ENCODE peak calls at places on chromosomes 5 and 9, in seven cellular contexts. T is SK-N-SH, K is H1, I is HCT116, Q is K562, O is HepG2, Y is GM12878. L is an unnamed sample.

GRCh38 chr9:104856413-104856941 is 71.5 kb downstream of the ABCA1 start:
- DNase-seq in Q (no peak), T (no peak), I (no peak), O (peak), Y (no peak), K (no peak), L (no peak)

GRCh38 chr9:136614372-136614922 is 48.3 kb upstream of the EGFL7 start:
- DNase-seq in Y (no peak), O (no peak), Q (peak), T (peak), K (no peak), I (no peak), L (no peak)

GRCh38 chr9:84615574-84615973 is 54.0 kb upstream of the NTRK2 start:
- DNase-seq in Y (no peak), Q (no peak), K (no peak), T (no peak), I (no peak), O (no peak), L (no peak)

GRCh38 chr9:27726244-27727141 is 153.2 kb upstream of the C9orf72 start:
- DNase-seq in Q (peak), T (peak), I (peak), Y (peak), O (peak), K (peak), L (peak)

GRCh38 chr9:96321515-96321914 is 19.5 kb upstream of the HSD17B3 start:
- DNase-seq in I (no peak), T (no peak), K (no peak), Q (no peak), O (no peak), Y (no peak), L (no peak)

GRCh38 chr5:36929438-36929837 is 52.9 kb downstream of the NIPBL start:
- DNase-seq in K (no peak), O (no peak), T (no peak), I (no peak), Y (no peak), Q (no peak), L (no peak)

GRCh38 chr5:54329731-54330709 is 19.6 kb upstream of the ARL15 start:
- DNase-seq in Y (no peak), K (no peak), O (no peak), Q (no peak), I (no peak), T (no peak), L (peak)

GRCh38 chr5:76358-77169 is 15.4 kb upstream of the PLEKHG4B start:
- DNase-seq in Q (no peak), Y (no peak), K (no peak), I (no peak), O (no peak), T (no peak), L (no peak)

GRCh38 chr5:150400327-150401075 is 12.2 kb downstream of the CD74 start:
- DNase-seq in O (no peak), Q (no peak), K (no peak), I (no peak), T (no peak), Y (no peak), L (no peak)

GRCh38 chr5:147143215-147143614 is 91.6 kb upstream of the STK32A start:
- DNase-seq in O (no peak), I (no peak), Y (no peak), K (no peak), T (no peak), Q (no peak), L (no peak)

DNA sequence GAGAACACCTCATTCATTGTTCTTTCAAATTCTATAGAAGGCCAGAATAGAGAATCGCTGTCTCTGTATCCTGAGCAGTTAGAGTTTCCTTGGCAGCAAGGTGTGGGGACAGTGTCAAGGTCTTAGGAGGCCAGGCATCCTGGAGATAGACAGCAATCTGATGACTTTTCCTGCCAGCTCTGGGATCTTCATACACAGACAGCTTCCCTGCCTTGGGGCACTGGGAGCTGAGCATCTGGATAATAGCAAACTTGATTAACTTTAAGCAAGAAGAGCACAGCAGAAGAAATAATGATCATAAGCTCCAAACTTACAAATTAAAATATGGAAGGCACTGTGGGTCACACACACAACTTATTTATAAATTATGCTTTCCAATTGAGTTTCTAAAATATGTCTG is 86.1 kb upstream of the STK32A start:
- DNase-seq in T (peak), I (no peak), K (no peak), O (no peak), Y (no peak), Q (no peak), L (no peak)
- TF ChIP-seq JUND in T (no peak), I (no peak), K (no peak), O (no peak), Y (no peak), Q (no peak), L (no peak)

DNA sequence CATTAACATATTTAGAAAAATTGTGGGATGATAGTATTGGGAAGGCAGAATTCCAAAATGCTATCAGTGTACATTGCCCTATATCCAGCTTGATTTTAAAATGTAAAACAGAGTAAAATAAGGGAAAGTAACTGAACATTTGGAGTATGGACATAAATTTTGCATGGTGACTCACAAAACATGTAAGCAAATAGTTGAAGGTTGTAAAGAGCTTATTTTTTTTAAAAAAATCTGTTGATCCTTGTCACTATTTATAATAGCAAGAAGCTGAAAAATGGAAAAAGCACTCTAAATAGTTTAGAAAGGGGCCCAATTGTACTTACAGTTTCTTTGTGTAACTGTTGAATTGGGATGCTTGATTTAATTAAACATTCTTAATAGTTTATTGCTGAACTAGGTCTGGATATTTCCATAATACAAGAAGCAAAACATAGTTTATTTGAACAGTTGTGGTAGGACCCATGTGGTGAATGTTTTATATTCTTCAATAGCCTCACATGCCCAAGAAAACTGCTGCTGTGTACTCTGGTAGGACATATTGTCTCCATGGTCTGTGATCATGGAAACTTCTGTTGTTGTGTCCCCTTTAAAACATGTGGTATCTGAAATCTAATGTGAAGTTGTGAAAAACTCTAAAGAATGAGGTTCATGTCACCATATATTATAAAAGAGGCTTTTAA is 82.4 kb downstream of the NNT start:
- DNase-seq in O (no peak), I (no peak), Q (no peak), K (no peak), Y (no peak), T (no peak), L (no peak)
- TF ChIP-seq JUND in O (no peak), I (no peak), Q (no peak), K (no peak), Y (no peak), T (no peak), L (no peak)

GRCh38 chr5:57895766-57896165 is 413.2 kb upstream of the ACTBL2 start:
- DNase-seq in Y (no peak), K (no peak), I (no peak), Q (no peak), T (no peak), O (no peak), L (no peak)
- TF ChIP-seq JUND in Y (no peak), K (no peak), I (no peak), Q (no peak), T (no peak), O (no peak), L (no peak)

DNA sequence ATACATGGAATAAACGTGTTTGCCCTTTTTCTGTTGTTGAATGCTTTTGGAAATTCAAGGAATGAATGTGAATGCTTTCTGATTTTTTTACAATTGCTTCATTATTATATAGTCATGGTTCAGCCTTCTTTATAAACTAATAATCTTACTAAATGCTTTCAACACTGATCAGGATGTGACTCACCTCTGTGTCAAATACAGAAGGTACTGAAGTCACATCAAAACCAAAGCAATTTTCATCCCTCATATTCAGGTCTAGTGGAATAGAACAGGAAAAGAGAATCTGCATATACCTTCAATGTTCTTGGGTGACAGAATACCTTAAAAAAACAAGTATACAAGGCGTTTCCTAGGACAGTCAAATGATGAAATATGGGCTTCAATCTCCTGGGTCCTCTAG is 170.7 kb downstream of the PDE4D start:
- DNase-seq in Q (no peak), Y (no peak), I (no peak), T (no peak), O (no peak), K (no peak), L (no peak)
- TF ChIP-seq JUND in Q (no peak), Y (no peak), I (no peak), T (peak), O (no peak), K (no peak), L (no peak)